ENCODE peak calls at places on chromosomes 6 and 20, in four cellular contexts. P is AG10803, O is bronchial epithelial cell, E is GM23338. S is an unnamed sample.

GRCh38 chr6:30775104-30775503 is 30.8 kb upstream of the IER3 start:
- DNase-seq in P (no peak), O (peak), E (no peak), S (no peak)

GRCh38 chr6:133609404-133610270 is 279.3 kb upstream of the TCF21 start:
- DNase-seq in P (peak), O (peak), E (no peak), S (no peak)

GRCh38 chr20:33866398-33867079 is 55.4 kb downstream of the CHMP4B start:
- DNase-seq in P (no peak), O (no peak), E (peak), S (no peak)

GRCh38 chr6:140051521-140052455 is 677.3 kb upstream of the CITED2 start:
- DNase-seq in P (peak), O (peak), E (no peak), S (no peak)

GRCh38 chr20:59019217-59019616 is at the start of gene TUBB1:
- DNase-seq in P (no peak), O (no peak), E (no peak), S (no peak)

GRCh38 chr20:8414611-8415274 is 282.7 kb downstream of the PLCB1 start:
- DNase-seq in P (peak), O (peak), E (no peak), S (no peak)

GRCh38 chr20:17558154-17558940 is 11.5 kb upstream of the DSTN start:
- DNase-seq in P (peak), O (peak), E (peak), S (no peak)

GRCh38 chr20:871948-872347 is 38.4 kb downstream of the FAM110A start:
- DNase-seq in P (no peak), O (no peak), E (no peak), S (no peak)

GRCh38 chr20:58639182-58640146 is 11.6 kb upstream of the STX16 start:
- DNase-seq in P (no peak), O (no peak), E (no peak), S (no peak)

GRCh38 chr6:51494342-51494741 is 593.1 kb downstream of the PKHD1 start:
- DNase-seq in P (no peak), O (peak), E (peak), S (no peak)

GRCh38 chr6:125375841-125376240 is 74.1 kb upstream of the HDDC2 start:
- DNase-seq in P (peak), O (no peak), E (no peak), S (no peak)

GRCh38 chr6:3489032-3489757 is 32.3 kb upstream of the SLC22A23 start:
- DNase-seq in P (peak), O (peak), E (peak), S (no peak)

GRCh38 chr6:32188381-32189081 is 1.5 kb downstream of the PBX2 start:
- DNase-seq in P (peak), O (no peak), E (no peak), S (no peak)

GRCh38 chr20:33812673-33813462 is 1.7 kb downstream of the CHMP4B start:
- DNase-seq in P (no peak), O (peak), E (peak), S (no peak)

GRCh38 chr6:33343953-33344611 is 26.5 kb upstream of the ZBTB22 start:
- DNase-seq in P (no peak), O (no peak), E (no peak), S (peak)

GRCh38 chr6:149600508-149600907 is 34.3 kb downstream of the GINM1 start:
- DNase-seq in P (no peak), O (no peak), E (no peak), S (no peak)

GRCh38 chr6:6179858-6180257 is 140.6 kb downstream of the F13A1 start:
- DNase-seq in P (no peak), O (no peak), E (peak), S (no peak)

GRCh38 chr6:149354009-149354408 is 36.5 kb downstream of the TAB2 start:
- DNase-seq in P (no peak), O (no peak), E (no peak), S (no peak)

GRCh38 chr6:170176621-170177382 is 114.1 kb downstream of the DLL1 start:
- DNase-seq in P (no peak), O (no peak), E (no peak), S (no peak)

GRCh38 chr6:74734901-74735300 is 471.0 kb downstream of the COL12A1 start:
- DNase-seq in P (peak), O (no peak), E (no peak), S (no peak)

GRCh38 chr6:53517021-53517420 is 27.9 kb downstream of the GCLC start:
- DNase-seq in P (peak), O (peak), E (no peak), S (no peak)

GRCh38 chr20:1134355-1134754 is 16.0 kb downstream of the PSMF1 start:
- DNase-seq in P (no peak), O (no peak), E (no peak), S (no peak)

GRCh38 chr20:11585752-11586352 is 331.8 kb upstream of the BTBD3 start:
- DNase-seq in P (peak), O (peak), E (peak), S (no peak)
- TF ChIP-seq CTCF in P (peak), O (peak), E (peak), S (peak)

GRCh38 chr6:92122746-92123145 is 1296.6 kb downstream of the EPHA7 start:
- DNase-seq in P (no peak), O (peak), E (peak), S (peak)
- TF ChIP-seq CTCF in P (no peak), O (peak), E (peak), S (peak)

GRCh38 chr6:83221886-83222479 is 28.8 kb downstream of the RWDD2A start:
- DNase-seq in P (peak), O (peak), E (peak), S (peak)
- TF ChIP-seq CTCF in P (peak), O (peak), E (peak), S (peak)

GRCh38 chr6:68128211-68128610 is 506.9 kb upstream of the ADGRB3 start:
- DNase-seq in P (no peak), O (no peak), E (no peak), S (no peak)

GRCh38 chr6:68122032-68122431 is 513.0 kb upstream of the ADGRB3 start:
- DNase-seq in P (no peak), O (no peak), E (peak), S (no peak)

GRCh38 chr6:68126089-68126749 is 508.9 kb upstream of the ADGRB3 start:
- DNase-seq in P (no peak), O (no peak), E (no peak), S (no peak)

GRCh38 chr6:68127066-68127465 is 508.0 kb upstream of the ADGRB3 start:
- DNase-seq in P (no peak), O (no peak), E (no peak), S (no peak)
- TF ChIP-seq CTCF in P (no peak), O (no peak), E (no peak), S (no peak)

DNA sequence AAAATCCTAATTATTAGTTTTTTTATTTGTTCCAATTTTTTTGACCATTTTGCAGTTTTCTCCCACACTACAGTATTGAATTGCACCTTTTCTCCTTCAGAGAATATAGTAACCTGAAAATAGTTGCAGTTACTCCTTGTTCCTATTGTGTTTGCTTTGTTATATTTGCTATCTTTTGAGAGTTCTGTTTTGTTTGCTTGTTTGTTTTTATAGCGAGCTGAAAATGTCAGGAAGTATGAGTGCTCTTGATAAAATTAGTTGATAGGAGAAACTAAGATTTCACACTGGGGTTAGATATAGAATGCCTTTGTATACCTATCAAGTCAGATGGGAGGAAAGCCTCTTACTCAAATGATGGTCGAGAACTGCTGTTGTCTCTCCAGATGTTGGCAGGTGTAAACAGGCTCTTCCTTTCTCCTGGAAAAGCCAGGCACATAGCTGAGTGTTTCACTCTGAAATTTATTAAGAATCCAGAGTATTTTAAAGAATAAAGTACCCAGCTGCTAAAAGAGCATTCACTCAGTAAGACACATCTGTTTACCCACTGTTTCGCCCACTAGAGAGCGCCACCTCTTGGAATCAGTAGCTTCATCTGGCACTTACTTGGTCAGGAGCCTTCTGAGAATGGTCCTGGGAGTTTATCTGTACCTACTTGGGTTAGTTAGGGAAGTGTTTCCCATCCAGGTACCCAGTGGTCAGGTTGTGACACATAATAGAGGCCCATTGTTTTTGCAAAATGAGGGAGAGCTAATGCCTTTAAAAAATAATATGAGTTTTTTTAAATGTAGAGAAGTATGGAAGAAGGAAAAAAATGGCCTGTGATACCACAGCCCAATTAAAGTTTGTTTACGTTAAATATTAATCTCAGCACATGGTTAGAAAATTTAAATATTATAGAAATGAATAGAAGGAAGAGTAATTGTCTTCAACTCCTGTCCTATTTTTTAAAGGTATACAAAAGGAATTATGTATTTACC is 11.2 kb downstream of the NT5DC1 start:
- DNase-seq in P (peak), O (peak), E (peak), S (peak)
- TF ChIP-seq CTCF in P (peak), O (peak), E (peak), S (peak)

DNA sequence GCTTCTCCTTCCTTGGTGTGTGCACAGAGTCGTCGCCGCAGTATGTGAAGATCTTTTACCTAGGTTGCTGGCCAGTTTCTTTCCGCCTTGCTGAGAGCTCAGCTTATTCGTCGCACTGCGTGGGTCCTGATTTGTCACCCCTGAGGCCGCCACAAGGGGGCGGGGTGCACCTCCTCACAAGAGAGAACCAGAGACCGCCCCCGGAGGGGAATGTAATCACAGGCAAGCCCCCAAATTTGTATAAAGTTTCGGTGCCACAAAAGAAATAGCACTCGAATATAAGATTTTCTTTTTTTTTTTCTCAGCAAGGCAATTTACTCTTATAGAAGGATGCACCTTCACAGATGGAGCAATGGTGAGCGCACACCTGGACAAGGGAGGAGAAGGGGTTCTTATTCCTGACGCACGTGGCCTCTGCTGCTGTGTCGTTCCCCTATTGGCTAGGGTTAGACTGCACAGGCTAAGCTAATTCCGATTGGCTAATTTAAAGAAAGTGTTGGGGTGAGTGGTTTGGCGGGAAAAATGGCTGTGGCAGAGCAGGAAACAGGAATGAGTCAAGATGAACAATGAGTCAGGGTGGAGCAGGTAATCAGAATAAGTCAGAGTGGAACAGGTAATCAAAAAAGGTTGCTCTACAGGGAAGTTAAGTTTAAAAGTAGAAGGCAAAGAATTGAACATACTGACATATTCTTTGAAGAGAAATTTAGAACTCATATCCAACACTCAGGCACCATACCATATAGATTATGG is 19.5 kb downstream of the NCOA3 start:
- DNase-seq in P (no peak), O (peak), E (peak), S (no peak)
- TF ChIP-seq CTCF in P (no peak), O (no peak), E (peak), S (peak)